ENCODE peak calls at places on chromosome X, in seven cellular contexts. E is gastrocnemius medialis; H is CD4-positive, alpha-beta T cell; S is mesothelial cell of epicardium; Y is NAMALWA; X is stimulated activated naive B cell treated with anti-CD40 and anti-IgM and Interleukin-4, amounts not matched to agents 10 μg/mL and 1 μg/mL and 100 μg/mL, for 72 hours; I is T-helper 1 cell. O is an unnamed sample.
A peak's percentile ranks its signal among the peaks of the same experiment; 100 is the strongest.

GRCh38 chrX:28120076-28120475 is 138.8 kb upstream of the DCAF8L1 start:
- DNase-seq in X (no peak), E (no peak), S (no peak), Y (no peak), H (no peak), I (no peak), O (no peak)

GRCh38 chrX:48468247-48468671 is 1.8 kb downstream of the SLC38A5 start:
- DNase-seq in H (no peak), Y (peak; percentile 44), E (no peak), X (no peak), S (no peak), I (no peak), O (peak; percentile 41)

GRCh38 chrX:135522132-135522530 is 1.7 kb downstream of the INTS6L start:
- DNase-seq in E (no peak), H (no peak), Y (no peak), X (no peak), I (no peak), S (no peak), O (peak; percentile 90)

GRCh38 chrX:143945171-143945570 is 61.3 kb downstream of the UBE2NL start:
- DNase-seq in Y (no peak), I (no peak), E (no peak), H (no peak), X (no peak), S (no peak), O (no peak)

GRCh38 chrX:116749943-116750342 is 287.2 kb upstream of the CT83 start:
- DNase-seq in I (no peak), S (no peak), H (no peak), Y (no peak), X (no peak), E (no peak), O (peak; percentile 0)

GRCh38 chrX:283115-283845 is 2.1 kb downstream of the PLCXD1 start:
- DNase-seq in S (peak; percentile 80), Y (peak; percentile 98), E (peak; percentile 83), I (peak; percentile 82), H (peak; percentile 77), X (peak; percentile 88), O (no peak)

GRCh38 chrX:7083468-7084396 is 63.8 kb upstream of the STS start:
- DNase-seq in I (peak; percentile 27), S (no peak), E (no peak), X (peak; percentile 83), H (peak; percentile 27), Y (peak; percentile 91), O (peak; percentile 52)

GRCh38 chrX:153736071-153736820 is 11.6 kb downstream of the ABCD1 start:
- DNase-seq in X (no peak), Y (no peak), S (no peak), H (no peak), I (no peak), E (no peak), O (no peak)

GRCh38 chrX:141619336-141619735 is 29.8 kb downstream of the SPANXA2 start:
- DNase-seq in X (no peak), E (no peak), H (no peak), Y (no peak), S (no peak), I (no peak), O (no peak)

GRCh38 chrX:138986866-138987265 is 275.3 kb upstream of the FGF13 start:
- DNase-seq in S (no peak), I (no peak), X (no peak), H (no peak), E (no peak), Y (no peak), O (no peak)

GRCh38 chrX:137926090-137926489 is 360.2 kb downstream of the ZIC3 start:
- DNase-seq in E (no peak), I (no peak), X (no peak), S (no peak), H (no peak), Y (peak; percentile 22), O (peak; percentile 57)

GRCh38 chrX:150663061-150663460 is 30.1 kb upstream of the MTMR1 start:
- DNase-seq in I (no peak), E (no peak), X (no peak), H (no peak), Y (no peak), S (no peak), O (no peak)

GRCh38 chrX:133999013-133999705 is 13.8 kb upstream of the GPC3 start:
- DNase-seq in E (no peak), S (no peak), X (no peak), H (no peak), Y (no peak), I (no peak), O (no peak)

GRCh38 chrX:38929966-38930421 is 128.7 kb downstream of the MID1IP1 start:
- DNase-seq in H (no peak), S (no peak), E (peak; percentile 54), Y (no peak), X (no peak), I (no peak), O (peak; percentile 1)

GRCh38 chrX:150569155-150569477 is 695 bp downstream of the MTM1 start:
- DNase-seq in E (no peak), Y (peak; percentile 68), H (peak; percentile 26), I (peak; percentile 24), X (no peak), S (no peak), O (peak; percentile 70)

GRCh38 chrX:43559643-43560042 is 96.5 kb upstream of the MAOA start:
- DNase-seq in S (no peak), X (peak; percentile 31), E (peak; percentile 36), I (peak; percentile 1), H (peak; percentile 1), Y (peak; percentile 65), O (peak; percentile 65)

GRCh38 chrX:48683411-48683982 is at the start of gene WAS:
- DNase-seq in E (no peak), S (no peak), X (peak; percentile 51), Y (peak; percentile 77), I (peak; percentile 14), H (peak; percentile 25), O (peak; percentile 84)

GRCh38 chrX:136647969-136648368 is at the start of gene CD40LG:
- DNase-seq in X (no peak), I (no peak), E (no peak), H (no peak), Y (no peak), S (no peak), O (no peak)

GRCh38 chrX:148995661-148996060 is 495.2 kb downstream of the AFF2 start:
- DNase-seq in X (no peak), H (no peak), I (no peak), S (no peak), Y (no peak), E (no peak), O (no peak)

GRCh38 chrX:110321670-110322069 is 3.8 kb upstream of the AMMECR1 start:
- DNase-seq in X (no peak), E (no peak), I (no peak), S (no peak), H (no peak), Y (peak; percentile 68), O (peak; percentile 57)

GRCh38 chrX:54494970-54495813 is 842 bp downstream of the FGD1 start:
- DNase-seq in I (no peak), H (no peak), S (no peak), X (no peak), Y (no peak), E (peak; percentile 9), O (no peak)